ENCODE peak calls at places on chromosomes 2 and 18, in eight cellular contexts. U is colonic mucosa, T is dorsolateral prefrontal cortex, A is coronary artery, K is psoas muscle, E is aorta, W is upper lobe of right lung, O is GM23338. P is an unnamed sample.

GRCh38 chr18:4374564-4374963 is 80.5 kb downstream of the DLGAP1 start:
- DNase-seq in U (no peak), T (no peak), A (no peak), K (no peak), E (no peak), W (no peak), O (no peak), P (no peak)

GRCh38 chr2:150204449-150204848 is 283.0 kb downstream of the RND3 start:
- DNase-seq in U (no peak), T (no peak), A (no peak), K (no peak), E (no peak), W (no peak), O (no peak), P (no peak)

GRCh38 chr2:22359020-22359672 is 1025.8 kb upstream of the KLHL29 start:
- DNase-seq in U (no peak), T (no peak), A (no peak), K (no peak), E (no peak), W (no peak), O (no peak), P (no peak)

GRCh38 chr2:38187416-38188127 is 111.6 kb upstream of the CYP1B1 start:
- DNase-seq in U (peak; percentile 45), T (no peak), A (no peak), K (peak; percentile 79), E (peak; percentile 86), W (peak; percentile 73), O (no peak), P (no peak)

GRCh38 chr18:7789853-7790552 is 222.9 kb downstream of the PTPRM start:
- DNase-seq in U (no peak), T (no peak), A (no peak), K (no peak), E (no peak), W (no peak), O (peak; percentile 92), P (no peak)

GRCh38 chr2:54370405-54371104 is 85.6 kb upstream of the SPTBN1 start:
- DNase-seq in U (no peak), T (no peak), A (no peak), K (peak; percentile 56), E (no peak), W (no peak), O (no peak), P (no peak)

GRCh38 chr18:35747894-35748472 is 166.4 kb downstream of the GALNT1 start:
- DNase-seq in U (no peak), T (no peak), A (no peak), K (no peak), E (no peak), W (no peak), O (no peak), P (no peak)

GRCh38 chr18:63492851-63493250 is 16.1 kb downstream of the SERPINB5 start:
- DNase-seq in U (no peak), T (no peak), A (no peak), K (no peak), E (no peak), W (no peak), O (no peak), P (no peak)

GRCh38 chr2:121648206-121648605 is 1.1 kb downstream of the CLASP1 start:
- DNase-seq in U (no peak), T (no peak), A (no peak), K (no peak), E (no peak), W (no peak), O (no peak), P (no peak)

GRCh38 chr2:117661619-117662018 is 152.9 kb upstream of the DDX18 start:
- DNase-seq in U (no peak), T (no peak), A (no peak), K (no peak), E (no peak), W (no peak), O (no peak), P (no peak)

GRCh38 chr2:172970660-172971059 is 105.0 kb upstream of the MAP3K20 start:
- DNase-seq in U (no peak), T (no peak), A (no peak), K (no peak), E (no peak), W (no peak), O (no peak), P (no peak)

GRCh38 chr2:80303825-80304521 is 579 bp downstream of the LRRTM1 start:
- DNase-seq in U (no peak), T (peak; percentile 36), A (no peak), K (peak; percentile 41), E (no peak), W (peak; percentile 60), O (peak; percentile 69), P (no peak)

GRCh38 chr2:171227066-171227782 is 66.5 kb upstream of the TLK1 start:
- DNase-seq in U (no peak), T (no peak), A (no peak), K (no peak), E (no peak), W (no peak), O (no peak), P (no peak)

GRCh38 chr2:109017017-109017416 is 28.0 kb upstream of the EDAR start:
- DNase-seq in U (no peak), T (no peak), A (no peak), K (no peak), E (no peak), W (no peak), O (no peak), P (no peak)

GRCh38 chr2:109018452-109018851 is 29.4 kb upstream of the EDAR start:
- DNase-seq in U (no peak), T (no peak), A (no peak), K (no peak), E (no peak), W (no peak), O (no peak), P (no peak)

GRCh38 chr2:109016376-109016775 is 27.4 kb upstream of the EDAR start:
- DNase-seq in U (no peak), T (no peak), A (no peak), K (no peak), E (no peak), W (no peak), O (no peak), P (no peak)

GRCh38 chr2:109021895-109022300 is 32.9 kb upstream of the EDAR start:
- DNase-seq in U (no peak), T (no peak), A (no peak), K (no peak), E (no peak), W (no peak), O (peak; percentile 34), P (no peak)

GRCh38 chr2:109020217-109020637 is 31.2 kb upstream of the EDAR start:
- DNase-seq in U (no peak), T (no peak), A (no peak), K (no peak), E (no peak), W (no peak), O (peak; percentile 15), P (no peak)
- H3K27ac ChIP-seq in U (no peak overlapping the region), T (no peak overlapping the region), A (no peak overlapping the region), K (no peak overlapping the region), E (no peak overlapping the region), W (no peak overlapping the region), O (no peak overlapping the region), P (no peak overlapping the region)

GRCh38 chr18:59517446-59518171 is 158.5 kb upstream of the LMAN1 start:
- DNase-seq in U (no peak), T (no peak), A (no peak), K (no peak), E (no peak), W (no peak), O (peak; percentile 54), P (no peak)
- H3K27ac ChIP-seq in U (no peak overlapping the region), T (no peak overlapping the region), A (no peak overlapping the region), K (no peak overlapping the region), E (no peak overlapping the region), W (no peak overlapping the region), O (no peak overlapping the region), P (no peak overlapping the region)

DNA sequence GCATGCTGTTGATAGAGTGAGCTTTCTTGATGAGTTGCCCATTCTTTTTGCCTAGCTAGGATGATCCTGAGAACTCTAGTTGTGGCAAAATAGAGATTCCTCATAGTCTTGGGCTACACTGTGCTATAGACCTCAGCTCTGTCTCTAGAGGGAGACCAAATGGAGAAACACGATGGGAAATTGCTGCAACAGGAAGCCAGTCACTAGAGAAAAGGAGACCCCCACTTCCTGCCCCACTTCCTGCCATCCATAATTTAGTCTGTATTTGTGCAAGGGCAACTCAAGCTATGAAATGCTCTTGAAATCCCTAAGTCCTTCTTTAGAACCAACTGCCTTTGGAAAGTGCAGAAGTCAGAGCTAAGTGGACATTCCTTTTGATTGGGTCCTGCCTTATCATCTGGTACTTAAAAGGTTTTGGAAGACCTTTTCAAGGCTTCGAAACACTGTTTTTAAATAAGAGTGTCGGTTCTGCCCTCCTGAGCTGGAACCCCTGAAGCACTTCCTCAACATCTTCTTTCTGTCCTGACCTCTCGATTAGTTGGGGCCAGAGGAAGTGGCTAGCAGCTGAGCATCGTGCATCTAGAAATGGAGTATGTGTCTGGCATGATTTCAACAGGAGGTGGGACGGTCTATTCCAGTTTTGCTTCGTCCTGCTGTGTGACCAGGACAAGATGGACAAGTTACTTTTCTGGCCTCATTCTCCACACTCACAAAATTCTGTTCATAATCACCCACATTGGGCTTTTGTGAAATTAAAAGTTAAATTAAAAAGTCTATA is 8.6 kb upstream of the KCNE4 start:
- DNase-seq in U (no peak), T (no peak), A (no peak), K (no peak), E (no peak), W (no peak), O (no peak), P (no peak)
- H3K27ac ChIP-seq in U (no peak overlapping the region), T (no peak overlapping the region), A (no peak overlapping the region), K (no peak overlapping the region), E (peak overlapping the region; percentile 25), W (no peak overlapping the region), O (no peak overlapping the region), P (no peak overlapping the region)

DNA sequence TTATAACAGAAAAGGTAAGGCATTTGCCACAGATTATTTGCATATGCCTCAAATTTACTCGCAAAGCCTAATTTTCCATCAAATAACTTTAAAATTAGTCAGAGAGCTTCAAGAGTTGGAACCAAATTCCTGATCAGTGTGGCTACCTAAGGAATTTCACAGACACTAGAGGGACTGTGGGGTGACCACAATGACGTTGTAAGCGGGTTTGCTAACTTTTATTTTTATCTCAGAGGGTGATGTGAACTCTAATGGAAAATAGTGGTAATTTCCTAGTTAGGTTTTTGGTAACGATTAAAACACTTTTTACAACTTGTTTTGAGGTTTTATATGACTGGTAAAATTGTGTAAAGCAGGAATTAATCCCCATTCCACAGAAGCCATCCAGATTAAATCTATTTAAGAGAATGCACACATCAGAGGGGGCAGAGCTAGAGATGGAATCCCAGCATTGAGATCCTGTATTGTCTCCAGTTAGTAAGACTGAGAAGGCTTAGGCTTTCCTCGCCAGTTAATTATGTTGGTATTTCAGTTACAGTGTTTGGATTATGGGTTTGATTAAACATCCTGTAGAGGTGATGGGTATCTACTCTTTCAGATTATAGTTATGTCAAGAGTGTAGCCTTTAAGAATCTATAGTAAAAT is 129.0 kb downstream of the GPD2 start:
- DNase-seq in U (no peak), T (no peak), A (no peak), K (no peak), E (no peak), W (no peak), O (peak; percentile 9), P (no peak)
- H3K27ac ChIP-seq in U (no peak overlapping the region), T (no peak overlapping the region), A (no peak overlapping the region), K (no peak overlapping the region), E (no peak overlapping the region), W (no peak overlapping the region), O (no peak overlapping the region), P (no peak overlapping the region)